ENCODE peak calls at places on chromosomes 7 and 10, in five cellular contexts. P, H, D, B and I are unnamed samples.

GRCh38 chr10:101478956-101479355 is 109.1 kb downstream of the POLL start:
- DNase-seq in H (no peak), B (no peak), D (no peak), P (no peak), I (no peak)

GRCh38 chr7:132815696-132816334 is 239.5 kb upstream of the PLXNA4 start:
- DNase-seq in P (peak; percentile 29), B (peak; percentile 7), D (no peak), H (no peak), I (no peak)

GRCh38 chr10:11823122-11823988 is at the start of gene PROSER2:
- DNase-seq in P (peak; percentile 68), H (peak; percentile 49), B (no peak), D (peak; percentile 85), I (no peak)

GRCh38 chr10:6239213-6239991 is 36.7 kb downstream of the PFKFB3 start:
- DNase-seq in D (peak; percentile 74), B (no peak), H (no peak), P (peak; percentile 97), I (peak; percentile 56)

GRCh38 chr7:99061001-99061779 is 82.7 kb downstream of the SMURF1 start:
- DNase-seq in P (no peak), B (no peak), D (no peak), H (no peak), I (no peak)

GRCh38 chr10:16297652-16298051 is 139.2 kb upstream of the PTER start:
- DNase-seq in B (no peak), D (no peak), H (no peak), P (no peak), I (no peak)

GRCh38 chr7:106573738-106574137 is 87.2 kb downstream of the CCDC71L start:
- DNase-seq in D (no peak), H (no peak), P (no peak), B (no peak), I (no peak)

GRCh38 chr10:75097666-75098285 is 13.7 kb upstream of the SAMD8 start:
- DNase-seq in D (no peak), P (peak; percentile 46), H (no peak), B (no peak), I (no peak)

GRCh38 chr10:69861251-69862240 is 59.8 kb downstream of the COL13A1 start:
- DNase-seq in H (no peak), P (peak; percentile 90), D (no peak), B (no peak), I (no peak)

GRCh38 chr10:12782537-12782936 is 219.0 kb downstream of the CCDC3 start:
- DNase-seq in P (peak; percentile 52), H (peak; percentile 29), D (no peak), B (no peak), I (no peak)

GRCh38 chr10:132521466-132522102 is 16.0 kb upstream of the INPP5A start:
- DNase-seq in D (peak; percentile 67), B (no peak), P (no peak), H (peak; percentile 12), I (no peak)

GRCh38 chr7:138980575-138981285 is 459 bp downstream of the KIAA1549 start:
- DNase-seq in P (no peak), H (peak; percentile 17), D (peak; percentile 78), B (no peak), I (peak; percentile 9)

GRCh38 chr7:105940111-105940510 is 23.0 kb upstream of the CDHR3 start:
- DNase-seq in H (no peak), D (no peak), P (no peak), B (peak; percentile 35), I (no peak)

GRCh38 chr10:78211476-78212110 is 177.9 kb downstream of the RPS24 start:
- DNase-seq in B (no peak), P (peak; percentile 65), D (no peak), H (no peak), I (no peak)

GRCh38 chr10:101693701-101694055 is 1.3 kb downstream of the FBXW4 start:
- DNase-seq in B (no peak), H (no peak), P (peak; percentile 59), D (no peak), I (peak; percentile 36)

GRCh38 chr7:141042222-141043193 is 27.8 kb upstream of the MRPS33 start:
- DNase-seq in D (no peak), P (no peak), B (no peak), H (no peak), I (no peak)

GRCh38 chr10:3975016-3975415 is 190.0 kb upstream of the KLF6 start:
- DNase-seq in P (peak; percentile 42), H (no peak), B (no peak), D (no peak), I (no peak)

GRCh38 chr10:97685395-97685958 is 1.6 kb downstream of the AVPI1 start:
- DNase-seq in H (no peak), B (no peak), D (no peak), P (peak; percentile 62), I (no peak)

GRCh38 chr10:112783653-112784426 is 166.2 kb upstream of the TCF7L2 start:
- DNase-seq in D (no peak), B (no peak), H (peak; percentile 18), P (no peak), I (no peak)

GRCh38 chr7:50470250-50471163 is 20.4 kb upstream of the FIGNL1 start:
- DNase-seq in B (no peak), D (no peak), P (no peak), H (no peak), I (no peak)

GRCh38 chr10:60964257-60965235 is 20.6 kb upstream of the RHOBTB1 start:
- DNase-seq in P (peak; percentile 90), D (peak; percentile 71), H (peak; percentile 40), B (peak; percentile 65), I (peak; percentile 66)

GRCh38 chr10:12491491-12491890 is 142.1 kb downstream of the CAMK1D start:
- DNase-seq in B (no peak), D (no peak), H (no peak), P (no peak), I (no peak)

GRCh38 chr7:1103009-1103788 is 15.3 kb downstream of the GPER1 start:
- DNase-seq in B (no peak), H (peak; percentile 9), P (no peak), D (peak; percentile 71), I (no peak)

GRCh38 chr7:66832531-66833351 is 88.3 kb upstream of the TMEM248 start:
- DNase-seq in P (no peak), D (no peak), B (no peak), H (no peak), I (no peak)

GRCh38 chr10:84262190-84262956 is 17.5 kb downstream of the RGR start:
- DNase-seq in B (no peak), P (no peak), D (no peak), H (no peak), I (no peak)

GRCh38 chr7:127392182-127392565 is 334 bp downstream of the ZNF800 start:
- DNase-seq in B (peak; percentile 31), P (peak; percentile 76), H (no peak), D (peak; percentile 90), I (peak; percentile 75)

GRCh38 chr10:133207041-133207600 is 22.9 kb upstream of the UTF1 start:
- DNase-seq in D (peak; percentile 70), H (peak; percentile 14), B (no peak), P (no peak), I (no peak)

GRCh38 chr10:63128443-63128842 is 4.7 kb upstream of the NRBF2 start:
- DNase-seq in D (no peak), P (no peak), H (no peak), B (no peak), I (no peak)

GRCh38 chr7:39428221-39428620 is 138.0 kb upstream of the YAE1 start:
- DNase-seq in P (peak; percentile 79), B (no peak), D (no peak), H (no peak), I (no peak)